ENCODE peak calls at places on chromosome 21, in five cellular contexts. R, G, M, K and N are unnamed samples.

GRCh38 chr21:31198575-31198974 is 145.5 kb downstream of the TIAM1 start:
- DNase-seq in R (peak), G (peak), M (no peak), K (peak), N (no peak)

GRCh38 chr21:43207868-43208267 is 39.1 kb downstream of the CRYAA start:
- DNase-seq in R (no peak), G (no peak), M (peak), K (no peak), N (no peak)

GRCh38 chr21:22019766-22020165 is 1021.6 kb downstream of the NCAM2 start:
- DNase-seq in R (no peak), G (peak), M (no peak), K (no peak), N (no peak)

GRCh38 chr21:28266061-28266460 is 726.6 kb downstream of the LTN1 start:
- DNase-seq in R (no peak), G (no peak), M (no peak), K (no peak), N (no peak)

GRCh38 chr21:31713115-31713514 is 18.8 kb downstream of the SCAF4 start:
- DNase-seq in R (no peak), G (no peak), M (no peak), K (no peak), N (no peak)

GRCh38 chr21:34157456-34158025 is 84.2 kb downstream of the MRPS6 start:
- DNase-seq in R (no peak), G (no peak), M (no peak), K (peak), N (no peak)

GRCh38 chr21:32702702-32703101 is 25.1 kb downstream of the SYNJ1 start:
- DNase-seq in R (no peak), G (peak), M (no peak), K (peak), N (no peak)

GRCh38 chr21:28669331-28669730 is 323.3 kb downstream of the LTN1 start:
- DNase-seq in R (no peak), G (no peak), M (no peak), K (peak), N (peak)

GRCh38 chr21:23936224-23936623 is 1671.1 kb downstream of the MRPL39 start:
- DNase-seq in R (peak), G (peak), M (no peak), K (no peak), N (peak)

GRCh38 chr21:9837946-9838801 is 683.2 kb upstream of the TPTE start:
- DNase-seq in R (no peak), G (no peak), M (no peak), K (no peak), N (no peak)

GRCh38 chr21:28391938-28392337 is 600.7 kb downstream of the LTN1 start:
- DNase-seq in R (no peak), G (peak), M (no peak), K (no peak), N (no peak)

GRCh38 chr21:43370888-43371570 is 55.9 kb downstream of the SIK1 start:
- DNase-seq in R (no peak), G (no peak), M (no peak), K (peak), N (no peak)

GRCh38 chr21:16216595-16216994 is 486.8 kb downstream of the USP25 start:
- DNase-seq in R (no peak), G (no peak), M (no peak), K (no peak), N (no peak)

GRCh38 chr21:31624961-31625491 is 34.5 kb upstream of the SOD1 start:
- DNase-seq in R (no peak), G (no peak), M (no peak), K (no peak), N (no peak)

GRCh38 chr21:20341431-20341830 is 656.8 kb upstream of the NCAM2 start:
- DNase-seq in R (no peak), G (no peak), M (no peak), K (no peak), N (no peak)

GRCh38 chr21:33396966-33397365 is 6.2 kb upstream of the IFNGR2 start:
- DNase-seq in R (no peak), G (peak), M (no peak), K (peak), N (no peak)

GRCh38 chr21:21714396-21714795 is 716.2 kb downstream of the NCAM2 start:
- DNase-seq in R (no peak), G (peak), M (no peak), K (no peak), N (no peak)

GRCh38 chr21:32021319-32022027 is 148.7 kb downstream of the HUNK start:
- DNase-seq in R (no peak), G (no peak), M (peak), K (no peak), N (no peak)

GRCh38 chr21:17359781-17360180 is 153.1 kb upstream of the CXADR start:
- DNase-seq in R (no peak), G (no peak), M (no peak), K (peak), N (no peak)

GRCh38 chr21:14064296-14064645 is 146.5 kb downstream of the LIPI start:
- DNase-seq in R (no peak), G (no peak), M (no peak), K (no peak), N (no peak)

GRCh38 chr21:32403201-32403701 is 9.3 kb upstream of the EVA1C start:
- DNase-seq in R (peak), G (peak), M (peak), K (peak), N (peak)

GRCh38 chr21:38123626-38124025 is 133.2 kb upstream of the KCNJ15 start:
- DNase-seq in R (no peak), G (no peak), M (no peak), K (no peak), N (no peak)

GRCh38 chr21:31337086-31337485 is 7.0 kb downstream of the TIAM1 start:
- DNase-seq in R (no peak), G (no peak), M (no peak), K (no peak), N (no peak)

GRCh38 chr21:20258542-20258941 is 739.7 kb upstream of the NCAM2 start:
- DNase-seq in R (peak), G (no peak), M (no peak), K (no peak), N (no peak)

GRCh38 chr21:16302851-16303282 is 573.1 kb downstream of the USP25 start:
- DNase-seq in R (peak), G (peak), M (peak), K (no peak), N (no peak)

GRCh38 chr21:40852563-40852962 is 5.6 kb upstream of the DSCAM start:
- DNase-seq in R (no peak), G (no peak), M (no peak), K (no peak), N (no peak)

GRCh38 chr21:16457498-16457897 is 727.7 kb downstream of the USP25 start:
- DNase-seq in R (peak), G (no peak), M (no peak), K (no peak), N (no peak)

GRCh38 chr21:21067375-21067774 is 69.2 kb downstream of the NCAM2 start:
- DNase-seq in R (no peak), G (no peak), M (no peak), K (no peak), N (no peak)

GRCh38 chr21:15066231-15066577 is 1.4 kb upstream of the NRIP1 start:
- DNase-seq in R (no peak), G (peak), M (no peak), K (peak), N (no peak)

GRCh38 chr21:24045775-24046215 is 1561.5 kb downstream of the MRPL39 start:
- DNase-seq in R (peak), G (peak), M (peak), K (no peak), N (peak)

GRCh38 chr21:28111151-28111619 is 881.5 kb downstream of the LTN1 start:
- DNase-seq in R (peak), G (peak), M (peak), K (no peak), N (no peak)

GRCh38 chr21:31993826-31994791 is 121.3 kb downstream of the HUNK start:
- DNase-seq in R (no peak), G (no peak), M (no peak), K (no peak), N (no peak)

GRCh38 chr21:24223625-24224024 is 1383.7 kb downstream of the MRPL39 start:
- DNase-seq in R (no peak), G (peak), M (no peak), K (peak), N (no peak)

GRCh38 chr21:28133116-28133515 is 859.6 kb downstream of the LTN1 start:
- DNase-seq in R (no peak), G (no peak), M (no peak), K (no peak), N (no peak)

GRCh38 chr21:19874521-19874920 is 1123.7 kb upstream of the NCAM2 start:
- DNase-seq in R (no peak), G (no peak), M (no peak), K (no peak), N (no peak)

DNA sequence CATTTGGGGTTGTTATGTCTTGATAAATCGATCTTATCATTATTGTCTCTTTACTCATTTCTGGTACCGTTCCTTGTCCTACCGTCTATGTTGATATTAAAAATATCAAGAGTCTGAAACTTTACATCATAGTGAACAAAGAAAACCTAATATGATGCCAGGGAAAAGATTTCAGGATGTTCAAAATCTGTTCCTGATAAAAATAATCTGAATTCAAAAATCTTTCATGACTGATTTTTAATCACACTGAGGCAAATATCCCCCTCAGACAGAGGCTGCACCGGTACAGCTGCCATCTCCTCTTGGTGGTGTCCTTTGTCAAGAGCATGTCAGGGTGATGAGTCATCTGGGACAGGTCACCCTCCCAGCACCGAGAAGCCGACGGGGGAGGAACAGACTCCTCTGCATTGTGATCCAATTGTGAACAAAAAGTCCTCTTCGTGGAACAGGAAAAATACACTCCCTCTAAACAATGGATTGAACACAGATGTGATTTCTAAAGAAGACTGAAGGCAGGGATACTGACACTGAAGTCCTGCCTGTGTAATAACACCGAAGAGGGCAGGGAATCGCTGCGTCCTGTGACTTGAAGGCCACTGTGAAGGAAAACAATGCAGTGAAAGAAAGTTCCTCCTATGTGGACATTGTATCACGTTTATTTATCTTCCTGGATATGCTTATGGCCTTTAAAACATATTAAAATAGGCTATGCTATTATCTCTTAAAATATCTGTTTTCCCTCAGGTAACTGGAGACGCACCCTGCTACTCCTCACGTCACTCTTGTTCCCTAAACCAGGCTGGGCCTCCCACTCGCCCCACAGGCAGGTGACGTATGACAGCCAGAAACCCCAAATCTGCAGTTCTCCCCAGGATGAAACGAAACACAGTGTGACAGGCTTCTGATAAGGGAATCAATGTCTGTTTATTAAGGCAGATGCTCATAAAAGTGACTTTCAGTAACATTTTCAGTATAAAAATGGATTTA is 4.3 kb upstream of the SPATC1L start:
- DNase-seq in R (no peak), G (peak), M (peak), K (peak), N (peak)
- TF ChIP-seq CTCF in R (no peak), G (no peak), M (no peak), K (no peak), N (no peak)

DNA sequence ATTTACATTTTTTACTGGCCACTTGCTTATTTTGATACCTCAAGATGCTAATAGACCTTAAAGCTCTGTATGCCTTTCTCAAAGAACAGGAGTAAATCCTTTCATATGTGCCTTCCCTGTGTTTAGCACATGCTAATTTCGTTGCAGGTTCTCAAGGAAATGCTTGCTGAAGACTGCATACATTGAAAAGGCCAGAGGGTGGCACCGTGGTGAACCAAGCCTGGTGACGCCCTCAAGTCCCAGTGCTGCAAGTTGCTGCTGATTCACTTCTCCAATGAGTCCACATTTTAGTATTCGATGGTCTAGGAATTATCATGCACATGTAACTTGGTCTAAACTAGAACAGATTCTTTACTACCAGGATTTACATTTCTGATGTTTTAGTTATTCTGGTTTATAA is 94.1 kb downstream of the CLDN17 start:
- DNase-seq in R (peak), G (peak), M (no peak), K (peak), N (peak)
- TF ChIP-seq CTCF in R (peak), G (no peak), M (no peak), K (peak), N (no peak)

DNA sequence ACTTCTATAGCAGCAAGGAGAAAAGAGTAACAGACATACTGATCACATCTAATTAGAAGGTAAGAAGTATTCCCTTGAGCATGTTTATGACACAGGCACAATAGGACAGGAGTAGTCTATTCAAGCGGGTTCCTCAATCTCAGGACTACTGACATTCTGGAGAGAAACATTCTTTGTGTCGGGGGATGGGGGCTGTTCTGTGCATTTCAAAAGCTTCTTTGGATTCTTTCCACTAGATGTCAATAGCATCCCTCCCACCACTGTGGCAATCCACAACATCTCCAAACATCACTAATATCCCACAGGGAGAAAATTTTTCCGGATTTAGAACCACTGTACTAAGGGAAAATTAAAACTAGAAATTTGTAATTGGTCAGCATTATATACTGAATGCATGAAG is 56.9 kb downstream of the ADAMTS5 start:
- DNase-seq in R (peak), G (peak), M (no peak), K (peak), N (no peak)
- TF ChIP-seq CTCF in R (peak), G (peak), M (no peak), K (no peak), N (no peak)

GRCh38 chr21:36694041-36694515 is 4.8 kb upstream of the SIM2 start:
- DNase-seq in R (no peak), G (peak), M (no peak), K (no peak), N (no peak)

GRCh38 chr21:36692125-36692843 is 6.6 kb upstream of the SIM2 start:
- DNase-seq in R (no peak), G (no peak), M (no peak), K (no peak), N (no peak)

GRCh38 chr21:36694593-36695282 is 4.2 kb upstream of the SIM2 start:
- DNase-seq in R (no peak), G (no peak), M (no peak), K (no peak), N (no peak)

GRCh38 chr21:36692844-36693143 is 6.1 kb upstream of the SIM2 start:
- DNase-seq in R (no peak), G (no peak), M (no peak), K (no peak), N (no peak)

GRCh38 chr21:36693144-36694040 is 5.5 kb upstream of the SIM2 start:
- DNase-seq in R (peak), G (no peak), M (no peak), K (no peak), N (no peak)
- TF ChIP-seq CTCF in R (no peak), G (no peak), M (no peak), K (peak), N (no peak)

GRCh38 chr21:25639167-25639921 is at the start of gene JAM2:
- DNase-seq in R (peak), G (no peak), M (no peak), K (no peak), N (peak)
- TF ChIP-seq CTCF in R (no peak), G (peak), M (no peak), K (no peak), N (peak)

GRCh38 chr21:39137248-39138186 is 45.7 kb downstream of the PSMG1 start:
- DNase-seq in R (peak), G (no peak), M (no peak), K (peak), N (peak)
- TF ChIP-seq CTCF in R (peak), G (no peak), M (no peak), K (no peak), N (no peak)

GRCh38 chr21:18803624-18804023 is 400.0 kb upstream of the TMPRSS15 start:
- DNase-seq in R (no peak), G (no peak), M (no peak), K (no peak), N (no peak)

GRCh38 chr21:18801468-18801867 is 397.9 kb upstream of the TMPRSS15 start:
- DNase-seq in R (no peak), G (no peak), M (no peak), K (peak), N (no peak)
- TF ChIP-seq CTCF in R (no peak), G (no peak), M (no peak), K (no peak), N (no peak)

GRCh38 chr21:42063578-42064521 is 7.3 kb upstream of the UMODL1 start:
- DNase-seq in R (no peak), G (no peak), M (no peak), K (peak), N (peak)
- TF ChIP-seq CTCF in R (no peak), G (no peak), M (no peak), K (peak), N (no peak)

GRCh38 chr21:44575307-44576024 is 1.9 kb downstream of the KRTAP10-4 start:
- DNase-seq in R (no peak), G (no peak), M (no peak), K (no peak), N (no peak)

GRCh38 chr21:44576025-44576420 is 2.5 kb downstream of the KRTAP10-4 start:
- DNase-seq in R (no peak), G (no peak), M (no peak), K (no peak), N (no peak)

GRCh38 chr21:44571844-44572782 is 1.4 kb upstream of the KRTAP10-4 start:
- DNase-seq in R (no peak), G (no peak), M (peak), K (no peak), N (no peak)

GRCh38 chr21:44572959-44573583 is 458 bp upstream of the KRTAP10-4 start:
- DNase-seq in R (no peak), G (peak), M (no peak), K (no peak), N (no peak)

DNA sequence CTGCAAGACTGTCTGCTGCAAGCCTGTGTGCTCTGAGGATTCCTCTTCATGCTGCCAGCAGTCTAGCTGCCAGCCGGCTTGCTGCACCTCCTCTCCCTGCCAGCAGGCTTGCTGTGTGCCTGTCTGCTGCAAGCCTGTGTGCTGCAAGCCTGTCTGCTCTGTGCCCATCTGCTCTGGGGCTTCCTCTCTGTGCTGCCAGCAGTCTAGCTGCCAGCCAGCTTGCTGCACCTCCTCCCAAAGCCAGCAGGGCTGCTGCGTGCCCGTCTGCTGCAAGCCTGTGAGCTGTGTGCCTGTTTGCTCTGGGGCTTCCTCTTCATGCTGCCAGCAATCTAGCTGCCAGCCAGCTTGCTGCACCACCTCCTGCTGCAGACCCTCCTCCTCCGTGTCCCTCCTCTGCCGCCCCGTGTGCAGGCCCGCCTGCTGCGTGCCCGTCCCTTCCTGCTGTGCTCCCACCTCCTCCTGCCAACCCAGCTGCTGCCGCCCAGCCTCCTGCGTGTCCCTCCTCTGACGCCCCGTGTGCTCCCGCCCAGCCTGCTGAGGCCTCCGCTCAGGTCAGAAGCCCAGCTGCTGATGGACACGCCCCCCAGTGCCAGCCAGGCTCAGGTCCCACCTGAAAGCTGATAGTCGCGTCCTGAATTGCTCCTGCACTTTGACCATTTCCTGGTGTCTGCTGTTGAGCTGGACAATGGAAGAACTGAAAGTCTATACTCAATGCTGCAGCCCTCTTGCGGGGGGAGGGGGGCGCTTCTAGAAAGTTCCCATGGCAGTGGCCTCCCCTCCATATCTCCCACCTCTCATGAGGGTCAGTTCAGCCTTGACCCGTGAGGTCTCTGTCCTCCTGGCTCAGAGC is 1.2 kb downstream of the KRTAP10-4 start:
- DNase-seq in R (no peak), G (no peak), M (no peak), K (no peak), N (no peak)
- TF ChIP-seq CTCF in R (no peak), G (no peak), M (no peak), K (no peak), N (no peak)

DNA sequence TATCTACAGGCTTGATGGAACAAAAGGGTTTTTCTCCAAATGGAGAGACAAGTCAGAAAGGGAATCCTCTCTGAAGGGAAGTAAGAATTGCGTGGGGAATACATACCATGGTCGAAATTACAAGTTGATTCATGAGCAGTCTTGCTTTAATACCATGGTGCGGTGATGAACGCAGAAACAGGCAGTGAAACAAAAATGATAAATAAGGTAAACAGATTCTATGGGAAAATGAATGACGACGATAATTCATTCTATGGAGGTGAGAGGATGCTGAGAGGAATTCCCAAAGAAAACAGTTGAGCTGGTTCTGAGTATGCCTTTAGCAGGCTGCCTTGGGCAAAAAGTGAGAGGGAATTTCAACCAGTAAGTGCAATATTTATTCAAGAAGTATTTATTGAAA is 209.4 kb upstream of the RUNX1 start:
- DNase-seq in R (no peak), G (no peak), M (no peak), K (peak), N (no peak)
- TF ChIP-seq CTCF in R (no peak), G (no peak), M (no peak), K (no peak), N (no peak)